ENCODE peak calls at places on chromosome 2, in seven cellular contexts. B, M, G, R, E, Z and Q are unnamed samples.

GRCh38 chr2:177983183-177983788 is 89.3 kb downstream of the PDE11A start:
- DNase-seq in B (no peak), M (no peak), G (no peak), R (peak; percentile 43), E (peak; percentile 67), Z (peak; percentile 21), Q (peak; percentile 72)

GRCh38 chr2:212013656-212014055 is 524.9 kb downstream of the ERBB4 start:
- DNase-seq in B (no peak), M (no peak), G (no peak), R (no peak), E (no peak), Z (no peak), Q (no peak)

GRCh38 chr2:48849770-48850169 is 94.2 kb upstream of the LHCGR start:
- DNase-seq in B (no peak), M (no peak), G (no peak), R (no peak), E (peak; percentile 60), Z (no peak), Q (no peak)

GRCh38 chr2:233487748-233488345 is 78.7 kb downstream of the USP40 start:
- DNase-seq in B (no peak), M (no peak), G (no peak), R (no peak), E (no peak), Z (no peak), Q (no peak)

GRCh38 chr2:73832905-73833304 is 4.1 kb downstream of the STAMBP start:
- DNase-seq in B (no peak), M (no peak), G (no peak), R (no peak), E (peak; percentile 18), Z (no peak), Q (no peak)

GRCh38 chr2:149690825-149691224 is 103.2 kb upstream of the MMADHC start:
- DNase-seq in B (no peak), M (no peak), G (no peak), R (no peak), E (no peak), Z (no peak), Q (no peak)

GRCh38 chr2:179340678-179341077 is 76.0 kb upstream of the SESTD1 start:
- DNase-seq in B (no peak), M (no peak), G (no peak), R (peak; percentile 12), E (peak; percentile 76), Z (no peak), Q (no peak)

GRCh38 chr2:231931481-231931915 is 5.3 kb upstream of the NPPC start:
- DNase-seq in B (no peak), M (no peak), G (no peak), R (no peak), E (no peak), Z (no peak), Q (no peak)

GRCh38 chr2:152465541-152465940 is 130.6 kb downstream of the FMNL2 start:
- DNase-seq in B (no peak), M (no peak), G (no peak), R (no peak), E (no peak), Z (no peak), Q (no peak)

GRCh38 chr2:135528006-135528405 is 3.0 kb downstream of the ZRANB3 start:
- DNase-seq in B (no peak), M (no peak), G (no peak), R (no peak), E (no peak), Z (no peak), Q (no peak)

GRCh38 chr2:186125156-186125555 is 360.9 kb upstream of the ZC3H15 start:
- DNase-seq in B (no peak), M (no peak), G (no peak), R (no peak), E (peak; percentile 3), Z (no peak), Q (no peak)